ENCODE peak calls at places on chromosomes 13 and 19, in six cellular contexts. A is CD4-positive, alpha-beta T cell; B is hypothalamus; D is B cell; K is glutamatergic neuron; C is T-helper 1 cell. W is an unnamed sample.

GRCh38 chr13:36766295-36766694 is 52.7 kb upstream of the RFXAP start:
- DNase-seq in D (no peak), B (no peak), C (no peak), K (no peak), A (no peak), W (no peak)

GRCh38 chr19:16591803-16592556 is 19.8 kb upstream of the SLC35E1 start:
- DNase-seq in B (no peak), C (no peak), K (no peak), D (no peak), A (no peak), W (no peak)

GRCh38 chr19:3098515-3099346 is 4.6 kb downstream of the GNA11 start:
- DNase-seq in K (no peak), D (peak), A (no peak), C (peak), B (no peak), W (no peak)

GRCh38 chr19:35209646-35210045 is 18.9 kb downstream of the FAM187B start:
- DNase-seq in A (no peak), D (no peak), C (no peak), B (no peak), K (no peak), W (no peak)

GRCh38 chr13:18949489-18949761 is 232.2 kb downstream of the TUBA3C start:
- DNase-seq in C (no peak), B (no peak), D (no peak), K (no peak), A (no peak), W (no peak)

GRCh38 chr13:102564564-102564963 is 32.2 kb upstream of the TPP2 start:
- DNase-seq in K (no peak), C (no peak), D (no peak), B (no peak), A (no peak), W (no peak)

GRCh38 chr13:46992383-46992952 is 95.6 kb upstream of the HTR2A start:
- DNase-seq in K (no peak), B (no peak), C (no peak), A (no peak), D (no peak), W (no peak)

GRCh38 chr19:8511573-8512101 is 2.3 kb downstream of the ZNF414 start:
- DNase-seq in D (no peak), B (no peak), C (no peak), A (no peak), K (no peak), W (no peak)

GRCh38 chr13:39818953-39819352 is 163.5 kb downstream of the COG6 start:
- DNase-seq in C (no peak), A (no peak), D (no peak), B (no peak), K (no peak), W (no peak)

GRCh38 chr13:54799621-54800226 is 1771.1 kb downstream of the OLFM4 start:
- DNase-seq in C (no peak), A (no peak), D (no peak), K (no peak), B (no peak), W (no peak)

GRCh38 chr13:33139186-33139585 is 123.0 kb downstream of the KL start:
- DNase-seq in K (no peak), A (no peak), C (no peak), B (no peak), D (no peak), W (no peak)

GRCh38 chr13:26619321-26619720 is 61.8 kb downstream of the WASF3 start:
- DNase-seq in A (no peak), B (no peak), C (no peak), K (no peak), D (no peak), W (no peak)

GRCh38 chr19:41085748-41086415 is 2.4 kb upstream of the CYP2A13 start:
- DNase-seq in D (no peak), B (no peak), K (no peak), C (no peak), A (no peak), W (no peak)

GRCh38 chr13:76741624-76742023 is 144.6 kb downstream of the KCTD12 start:
- DNase-seq in D (no peak), B (no peak), C (no peak), A (no peak), K (no peak), W (no peak)

GRCh38 chr13:40928980-40929379 is 90.1 kb downstream of the ELF1 start:
- DNase-seq in A (no peak), D (no peak), K (no peak), B (no peak), C (no peak), W (no peak)

GRCh38 chr19:1402411-1403070 is 1.2 kb upstream of the GAMT start:
- DNase-seq in D (no peak), K (no peak), C (no peak), A (no peak), B (no peak), W (no peak)

W was measured in KG1.